ENCODE peak calls at places on chromosomes 5 and 9, in eight cellular contexts. I is epithelial cell of esophagus; N is fibroblast of lung; U is activated CD8-positive, alpha-beta T cell treated with anti-CD3 and anti-CD28 coated beads for 36 hours; G is fibroblast of mammary gland; F is type B pancreatic cell; T is IMR-90; B is PC-3. J is an unnamed sample.

GRCh38 chr9:136086213-136086881 is 8.7 kb downstream of the NACC2 start:
- DNase-seq in I (no peak), N (no peak), U (peak), G (no peak), F (no peak), T (no peak), B (no peak), J (peak)

GRCh38 chr9:124506433-124506832 is 766 bp downstream of the NR5A1 start:
- DNase-seq in I (no peak), N (no peak), U (no peak), G (no peak), F (no peak), T (no peak), B (no peak), J (no peak)

GRCh38 chr9:112115955-112116354 is 59.1 kb downstream of the SUSD1 start:
- DNase-seq in I (no peak), N (no peak), U (no peak), G (no peak), F (no peak), T (no peak), B (no peak), J (no peak)

GRCh38 chr9:125548141-125548540 is 158.9 kb downstream of the MAPKAP1 start:
- DNase-seq in I (no peak), N (no peak), U (no peak), G (no peak), F (no peak), T (no peak), B (no peak), J (no peak)

GRCh38 chr9:34252016-34252415 is 73.2 kb downstream of the UBAP1 start:
- DNase-seq in I (no peak), N (peak), U (no peak), G (peak), F (no peak), T (no peak), B (no peak), J (no peak)

GRCh38 chr9:93028448-93029006 is 30.0 kb upstream of the SUSD3 start:
- DNase-seq in I (no peak), N (no peak), U (peak), G (no peak), F (no peak), T (no peak), B (no peak), J (peak)

GRCh38 chr5:124742983-124743533 is 3.4 kb downstream of the ZNF608 start:
- DNase-seq in I (peak), N (peak), U (no peak), G (peak), F (no peak), T (peak), B (peak), J (no peak)

GRCh38 chr9:135023389-135023788 is 64.1 kb upstream of the OLFM1 start:
- DNase-seq in I (peak), N (peak), U (no peak), G (no peak), F (no peak), T (no peak), B (peak), J (no peak)

GRCh38 chr9:72363908-72364678 is 915 bp downstream of the ZFAND5 start:
- DNase-seq in I (peak), N (peak), U (peak), G (peak), F (peak), T (peak), B (peak), J (peak)

GRCh38 chr5:151213803-151214613 is 9.9 kb downstream of the CCDC69 start:
- DNase-seq in I (peak), N (peak), U (peak), G (peak), F (peak), T (no peak), B (no peak), J (peak)

GRCh38 chr9:136787690-136788400 is 3.3 kb upstream of the TMEM141 start:
- DNase-seq in I (peak), N (peak), U (peak), G (peak), F (no peak), T (peak), B (peak), J (peak)

GRCh38 chr5:81513982-81514381 is 120.0 kb upstream of the ACOT12 start:
- DNase-seq in I (peak), N (no peak), U (no peak), G (peak), F (no peak), T (peak), B (peak), J (no peak)
- TF ChIP-seq CTCF in I (peak), N (no peak), U (peak), G (peak), F (peak), T (peak), B (peak), J (peak)

DNA sequence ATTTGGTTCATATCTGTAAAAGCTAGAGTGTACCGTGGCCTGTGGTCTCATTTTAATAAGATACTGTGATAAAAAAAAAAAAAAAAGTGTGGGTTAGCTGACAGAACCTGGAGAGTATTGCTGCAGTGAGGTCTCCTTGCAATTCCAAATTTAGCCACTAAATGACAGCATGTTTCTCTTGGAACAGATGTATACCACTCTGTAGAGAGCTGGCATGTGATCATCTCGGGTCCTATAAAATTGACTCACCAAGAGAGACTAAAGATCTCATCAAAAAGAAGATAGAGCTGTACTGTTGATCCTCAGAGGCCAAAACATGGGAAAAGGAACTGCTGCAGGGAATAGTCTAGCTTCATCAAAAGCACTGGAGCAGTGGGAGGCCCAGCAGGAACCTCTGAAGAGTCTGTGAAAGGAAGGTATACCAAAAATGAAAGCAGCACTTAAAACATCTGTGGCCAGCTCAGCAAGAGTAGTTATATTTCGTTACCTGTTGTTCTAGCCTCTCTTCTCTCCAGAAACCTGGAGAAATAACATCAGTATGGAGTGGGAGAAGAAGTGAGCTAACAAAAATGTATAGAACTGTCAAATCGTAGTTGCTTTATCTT is 826.8 kb downstream of the EFNA5 start:
- DNase-seq in I (peak), N (peak), U (no peak), G (peak), F (no peak), T (no peak), B (peak), J (no peak)
- TF ChIP-seq CTCF in I (peak), N (no peak), U (no peak), G (no peak), F (peak), T (no peak), B (peak), J (no peak)

DNA sequence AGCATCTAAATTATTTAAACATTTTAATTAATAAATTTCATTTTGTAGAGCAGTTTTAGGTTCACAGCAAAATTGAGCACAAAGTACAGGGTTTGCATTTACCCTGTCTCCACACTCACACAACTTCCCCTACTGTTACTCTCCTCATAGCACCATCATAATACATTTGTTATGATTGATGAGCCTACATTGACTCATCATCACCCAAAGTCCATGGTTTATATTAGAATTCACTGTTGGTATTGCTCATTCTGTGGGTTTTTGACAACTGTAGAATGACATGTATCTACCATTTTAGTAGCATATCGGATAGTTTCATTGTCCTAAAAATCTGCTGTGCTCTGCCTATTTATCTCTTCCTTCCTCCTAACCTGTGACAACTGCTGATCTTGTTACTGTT is 411.1 kb upstream of the MPDZ start:
- DNase-seq in I (peak), N (peak), U (no peak), G (peak), F (no peak), T (peak), B (peak), J (no peak)
- TF ChIP-seq CTCF in I (no peak), N (no peak), U (no peak), G (no peak), F (no peak), T (no peak), B (no peak), J (no peak)

GRCh38 chr5:173581408-173582197 is 34.8 kb downstream of the BOD1 start:
- DNase-seq in I (peak), N (peak), U (peak), G (peak), F (no peak), T (peak), B (peak), J (peak)
- TF ChIP-seq CTCF in I (peak), N (peak), U (peak), G (peak), F (peak), T (peak), B (peak), J (peak)

DNA sequence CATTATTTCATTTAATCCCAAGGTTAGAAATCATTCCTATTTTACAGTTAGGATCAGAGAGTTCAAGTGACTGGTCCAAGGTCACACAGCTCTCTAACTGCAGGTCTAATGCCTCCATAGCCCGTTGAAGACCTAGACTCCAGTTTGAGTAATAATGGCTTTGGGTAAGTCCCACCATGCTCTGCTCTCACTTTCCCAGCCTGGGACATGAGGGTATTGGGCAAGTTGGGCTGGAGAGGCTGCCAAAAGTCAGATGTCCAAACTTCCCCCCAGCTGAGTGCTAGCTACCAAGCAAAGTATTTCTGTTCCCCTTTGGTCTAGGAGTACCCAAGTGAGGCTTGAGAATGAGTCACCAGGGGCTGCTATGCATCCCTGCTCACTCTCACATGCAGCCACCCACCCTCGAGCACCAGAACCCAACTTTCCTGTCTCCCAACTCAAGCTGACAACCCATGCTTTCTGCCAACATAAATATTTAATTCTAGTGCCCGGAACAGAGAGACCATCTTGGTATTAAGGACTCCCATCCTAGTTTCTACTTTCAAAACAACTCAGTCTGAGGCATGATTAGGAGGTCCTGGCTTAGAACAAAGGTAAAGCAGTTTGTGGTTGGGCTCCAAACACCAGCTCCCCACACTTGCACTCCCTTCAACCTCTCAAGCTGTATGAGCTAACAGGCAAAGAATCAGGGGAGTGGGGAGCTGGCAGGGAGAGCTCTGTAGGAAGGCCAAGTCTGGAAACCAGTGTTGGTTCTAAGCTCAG is 236.5 kb upstream of the TRIM32 start:
- DNase-seq in I (peak), N (peak), U (no peak), G (peak), F (no peak), T (peak), B (peak), J (no peak)
- TF ChIP-seq CTCF in I (no peak), N (no peak), U (no peak), G (no peak), F (no peak), T (no peak), B (no peak), J (no peak)

DNA sequence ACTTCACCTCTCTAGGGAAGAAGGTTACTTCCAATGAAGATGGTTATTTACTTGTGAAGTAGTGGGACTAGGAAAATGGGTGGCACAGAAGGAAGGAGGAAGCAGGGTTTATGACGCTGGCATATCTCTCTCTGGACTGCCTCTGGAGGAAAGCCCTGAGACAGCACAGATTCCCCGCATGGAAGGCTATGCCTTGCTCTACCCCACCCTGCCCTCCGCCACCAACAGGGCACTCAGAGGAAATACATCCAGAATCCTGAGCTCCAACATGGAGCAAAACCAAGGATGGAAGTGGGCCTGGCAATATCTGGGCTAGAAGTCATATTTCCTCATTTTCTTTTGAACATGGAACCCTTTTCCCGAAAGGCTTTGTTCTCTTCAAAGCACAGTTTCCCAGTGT is 346.9 kb downstream of the ZSWIM6 start:
- DNase-seq in I (no peak), N (no peak), U (no peak), G (no peak), F (no peak), T (no peak), B (no peak), J (no peak)
- TF ChIP-seq CTCF in I (peak), N (no peak), U (no peak), G (no peak), F (peak), T (no peak), B (peak), J (no peak)